ENCODE peak calls at places on chromosomes 13 and 19, in seven cellular contexts. U, D, Q, B, C, J and K are unnamed samples.

GRCh38 chr13:82803341-82803740 is 1078.9 kb downstream of the SLITRK1 start:
- DNase-seq in U (no peak), D (no peak), Q (no peak), B (peak; percentile 26), C (no peak), J (no peak), K (no peak)

GRCh38 chr13:24625870-24626419 is 54.3 kb upstream of the ATP12A start:
- DNase-seq in U (no peak), D (no peak), Q (no peak), B (no peak), C (no peak), J (no peak), K (no peak)

GRCh38 chr13:78147905-78148304 is 229.3 kb upstream of the EDNRB start:
- DNase-seq in U (no peak), D (peak; percentile 91), Q (no peak), B (peak; percentile 89), C (no peak), J (no peak), K (no peak)

GRCh38 chr13:93180376-93180966 is 46.1 kb upstream of the GPC6 start:
- DNase-seq in U (no peak), D (no peak), Q (no peak), B (peak; percentile 64), C (no peak), J (no peak), K (no peak)

GRCh38 chr19:30297969-30298368 is 74.2 kb upstream of the ZNF536 start:
- DNase-seq in U (no peak), D (no peak), Q (no peak), B (no peak), C (no peak), J (no peak), K (no peak)

GRCh38 chr13:79525051-79525450 is 44.1 kb downstream of the NDFIP2 start:
- DNase-seq in U (no peak), D (no peak), Q (no peak), B (no peak), C (no peak), J (no peak), K (no peak)

GRCh38 chr19:12784394-12784870 is 6.9 kb upstream of the JUNB start:
- DNase-seq in U (no peak), D (no peak), Q (no peak), B (no peak), C (no peak), J (no peak), K (no peak)

GRCh38 chr13:99590519-99591011 is 89.3 kb downstream of the TM9SF2 start:
- DNase-seq in U (no peak), D (no peak), Q (no peak), B (peak; percentile 73), C (no peak), J (no peak), K (no peak)

GRCh38 chr19:54232552-54232934 is 9.7 kb upstream of the LILRB3 start:
- DNase-seq in U (no peak), D (no peak), Q (no peak), B (no peak), C (no peak), J (no peak), K (no peak)

GRCh38 chr19:4866595-4867424 is 657 bp downstream of the PLIN3 start:
- DNase-seq in U (peak; percentile 47), D (no peak), Q (peak; percentile 59), B (peak; percentile 38), C (peak; percentile 76), J (peak; percentile 24), K (peak; percentile 57)

GRCh38 chr13:77437267-77437666 is 98.2 kb upstream of the SCEL start:
- DNase-seq in U (no peak), D (no peak), Q (no peak), B (no peak), C (no peak), J (no peak), K (no peak)

GRCh38 chr13:44399045-44399444 is 25.4 kb downstream of the SERP2 start:
- DNase-seq in U (no peak), D (no peak), Q (no peak), B (no peak), C (no peak), J (no peak), K (no peak)

GRCh38 chr19:17125052-17125727 is 49.6 kb downstream of the MYO9B start:
- DNase-seq in U (no peak), D (no peak), Q (no peak), B (peak; percentile 42), C (no peak), J (peak; percentile 87), K (no peak)

GRCh38 chr13:20609145-20609544 is 42.2 kb downstream of the IFT88 start:
- DNase-seq in U (no peak), D (no peak), Q (no peak), B (peak; percentile 83), C (no peak), J (no peak), K (no peak)

GRCh38 chr19:42199440-42200115 is 17.9 kb downstream of the DEDD2 start:
- DNase-seq in U (peak; percentile 47), D (no peak), Q (peak; percentile 73), B (no peak), C (peak; percentile 57), J (peak; percentile 66), K (peak; percentile 35)

GRCh38 chr13:44206429-44206828 is 167.2 kb upstream of the SERP2 start:
- DNase-seq in U (no peak), D (no peak), Q (no peak), B (no peak), C (no peak), J (no peak), K (no peak)

GRCh38 chr13:110888390-110888789 is 26.5 kb downstream of the ANKRD10 start:
- DNase-seq in U (no peak), D (no peak), Q (no peak), B (no peak), C (no peak), J (no peak), K (no peak)